ENCODE peak calls at places on chromosome 16, in four cellular contexts. J is CD8-positive, alpha-beta memory T cell; D is H54; Z is mammary epithelial cell. S is an unnamed sample.

GRCh38 chr16:19524866-19525723 is 1.4 kb downstream of the CCP110 start:
- DNase-seq in J (no peak), D (no peak), Z (peak), S (no peak)

GRCh38 chr16:14307059-14307531 is 236.0 kb downstream of the MRTFB start:
- DNase-seq in J (no peak), D (no peak), Z (no peak), S (no peak)

GRCh38 chr16:12132290-12132689 is 155.8 kb downstream of the SNX29 start:
- DNase-seq in J (no peak), D (no peak), Z (no peak), S (no peak)

GRCh38 chr16:305916-306315 is 23.0 kb downstream of the PDIA2 start:
- DNase-seq in J (no peak), D (no peak), Z (no peak), S (no peak)

GRCh38 chr16:29316673-29317237 is 89.8 kb downstream of the NPIPB11 start:
- DNase-seq in J (no peak), D (no peak), Z (no peak), S (peak)

GRCh38 chr16:3611145-3611977 is at the start of gene SLX4:
- DNase-seq in J (peak), D (peak), Z (peak), S (peak)

GRCh38 chr16:35319536-35320192 is 1860.3 kb downstream of the TP53TG3F start:
- DNase-seq in J (no peak), D (no peak), Z (no peak), S (no peak)

GRCh38 chr16:89720859-89721643 is at the start of the genes VPS9D1 and ZNF276:
- DNase-seq in J (peak), D (peak), Z (peak), S (peak)

GRCh38 chr16:79261461-79261860 is 339.1 kb downstream of the MAF start:
- DNase-seq in J (no peak), D (peak), Z (no peak), S (no peak)

GRCh38 chr16:24701521-24701951 is 27.9 kb upstream of the TNRC6A start:
- DNase-seq in J (no peak), D (no peak), Z (no peak), S (no peak)

GRCh38 chr16:969508-970378 is 1.0 kb downstream of the LMF1 start:
- DNase-seq in J (no peak), D (no peak), Z (no peak), S (no peak)

GRCh38 chr16:28202147-28202746 is 9.5 kb downstream of the XPO6 start:
- DNase-seq in J (no peak), D (peak), Z (no peak), S (no peak)